ENCODE peak calls at places on chromosomes 5 and 9, in six cellular contexts. One of them, this sample, is unnamed.

GRCh38 chr5:165775094-165775493 is 2269.7 kb downstream of the MAT2B start:
- DNase-seq in posterior cingulate gyrus: no peak
- DNase-seq in EH: no peak
- DNase-seq in CD4-positive, alpha-beta T cell: no peak
- DNase-seq in osteocyte: no peak
- DNase-seq in aorta: no peak
- DNase-seq in this sample: no peak

GRCh38 chr9:85425153-85425611 is 316.6 kb downstream of the AGTPBP1 start:
- DNase-seq in CD4-positive, alpha-beta T cell: no peak
- DNase-seq in EH: peak
- DNase-seq in posterior cingulate gyrus: peak
- DNase-seq in aorta: peak
- DNase-seq in osteocyte: no peak
- DNase-seq in this sample: peak

GRCh38 chr5:142000709-142001484 is 11.9 kb downstream of the GNPDA1 start:
- DNase-seq in osteocyte: no peak
- DNase-seq in posterior cingulate gyrus: no peak
- DNase-seq in aorta: no peak
- DNase-seq in CD4-positive, alpha-beta T cell: no peak
- DNase-seq in EH: peak
- DNase-seq in this sample: no peak

GRCh38 chr5:16600949-16601348 is 15.8 kb downstream of the RETREG1 start:
- DNase-seq in aorta: no peak
- DNase-seq in EH: no peak
- DNase-seq in CD4-positive, alpha-beta T cell: no peak
- DNase-seq in posterior cingulate gyrus: no peak
- DNase-seq in osteocyte: no peak
- DNase-seq in this sample: no peak

GRCh38 chr5:37553720-37554402 is 174.7 kb downstream of the WDR70 start:
- DNase-seq in EH: peak
- DNase-seq in osteocyte: no peak
- DNase-seq in CD4-positive, alpha-beta T cell: no peak
- DNase-seq in posterior cingulate gyrus: no peak
- DNase-seq in aorta: no peak
- DNase-seq in this sample: no peak

GRCh38 chr9:99023831-99024230 is 80.1 kb downstream of the COL15A1 start:
- DNase-seq in posterior cingulate gyrus: no peak
- DNase-seq in EH: peak
- DNase-seq in aorta: no peak
- DNase-seq in CD4-positive, alpha-beta T cell: no peak
- DNase-seq in osteocyte: no peak
- DNase-seq in this sample: no peak

GRCh38 chr9:36337865-36338264 is 62.2 kb downstream of the RNF38 start:
- DNase-seq in aorta: no peak
- DNase-seq in CD4-positive, alpha-beta T cell: no peak
- DNase-seq in osteocyte: no peak
- DNase-seq in EH: no peak
- DNase-seq in posterior cingulate gyrus: no peak
- DNase-seq in this sample: no peak

GRCh38 chr5:134114886-134115805 is 665 bp downstream of the TCF7 start:
- DNase-seq in osteocyte: no peak
- DNase-seq in CD4-positive, alpha-beta T cell: peak
- DNase-seq in posterior cingulate gyrus: no peak
- DNase-seq in EH: peak
- DNase-seq in aorta: no peak
- DNase-seq in this sample: no peak

GRCh38 chr5:98935206-98935605 is 6.4 kb upstream of the CHD1 start:
- DNase-seq in aorta: no peak
- DNase-seq in CD4-positive, alpha-beta T cell: no peak
- DNase-seq in EH: peak
- DNase-seq in posterior cingulate gyrus: no peak
- DNase-seq in osteocyte: no peak
- DNase-seq in this sample: no peak

GRCh38 chr5:171306141-171306540 is 2.9 kb upstream of the TLX3 start:
- DNase-seq in posterior cingulate gyrus: no peak
- DNase-seq in aorta: no peak
- DNase-seq in osteocyte: no peak
- DNase-seq in EH: no peak
- DNase-seq in CD4-positive, alpha-beta T cell: no peak
- DNase-seq in this sample: no peak

GRCh38 chr9:94926457-94926852 is 200.0 kb downstream of the AOPEP start:
- DNase-seq in EH: no peak
- DNase-seq in aorta: no peak
- DNase-seq in CD4-positive, alpha-beta T cell: no peak
- DNase-seq in osteocyte: no peak
- DNase-seq in posterior cingulate gyrus: no peak
- DNase-seq in this sample: no peak

GRCh38 chr9:132348676-132349075 is 6.1 kb downstream of the SETX start:
- DNase-seq in CD4-positive, alpha-beta T cell: no peak
- DNase-seq in osteocyte: no peak
- DNase-seq in aorta: no peak
- DNase-seq in posterior cingulate gyrus: no peak
- DNase-seq in EH: no peak
- DNase-seq in this sample: no peak

GRCh38 chr9:16207161-16207560 is 654.3 kb downstream of the CCDC171 start:
- DNase-seq in posterior cingulate gyrus: peak
- DNase-seq in osteocyte: no peak
- DNase-seq in EH: peak
- DNase-seq in aorta: no peak
- DNase-seq in CD4-positive, alpha-beta T cell: no peak
- DNase-seq in this sample: no peak

GRCh38 chr5:81755320-81755719 is 4.4 kb upstream of the SSBP2 start:
- DNase-seq in osteocyte: no peak
- DNase-seq in aorta: no peak
- DNase-seq in CD4-positive, alpha-beta T cell: no peak
- DNase-seq in posterior cingulate gyrus: no peak
- DNase-seq in EH: peak
- DNase-seq in this sample: no peak

GRCh38 chr5:41670854-41671791 is 160.7 kb upstream of the PLCXD3 start:
- DNase-seq in osteocyte: no peak
- DNase-seq in posterior cingulate gyrus: no peak
- DNase-seq in CD4-positive, alpha-beta T cell: no peak
- DNase-seq in EH: no peak
- DNase-seq in aorta: no peak
- DNase-seq in this sample: no peak

GRCh38 chr9:27053369-27054057 is 48.0 kb upstream of the LRRC19 start:
- DNase-seq in aorta: no peak
- DNase-seq in CD4-positive, alpha-beta T cell: no peak
- DNase-seq in posterior cingulate gyrus: no peak
- DNase-seq in osteocyte: no peak
- DNase-seq in EH: peak
- DNase-seq in this sample: no peak

GRCh38 chr5:96149546-96149945 is 187.9 kb upstream of the ELL2 start:
- DNase-seq in posterior cingulate gyrus: no peak
- DNase-seq in osteocyte: no peak
- DNase-seq in aorta: no peak
- DNase-seq in CD4-positive, alpha-beta T cell: no peak
- DNase-seq in EH: peak
- DNase-seq in this sample: no peak

GRCh38 chr9:84239341-84239740 is 101.2 kb downstream of the SLC28A3 start:
- DNase-seq in posterior cingulate gyrus: no peak
- DNase-seq in EH: no peak
- DNase-seq in osteocyte: no peak
- DNase-seq in aorta: no peak
- DNase-seq in CD4-positive, alpha-beta T cell: no peak
- DNase-seq in this sample: no peak

GRCh38 chr9:105233836-105234235 is 10.6 kb upstream of the SLC44A1 start:
- DNase-seq in CD4-positive, alpha-beta T cell: no peak
- DNase-seq in aorta: no peak
- DNase-seq in EH: peak
- DNase-seq in osteocyte: no peak
- DNase-seq in posterior cingulate gyrus: no peak
- DNase-seq in this sample: no peak

GRCh38 chr5:60352992-60353391 is 347.0 kb downstream of the DEPDC1B start:
- DNase-seq in posterior cingulate gyrus: no peak
- DNase-seq in CD4-positive, alpha-beta T cell: no peak
- DNase-seq in aorta: no peak
- DNase-seq in osteocyte: no peak
- DNase-seq in EH: no peak
- DNase-seq in this sample: no peak

GRCh38 chr5:175448276-175448675 is 4.3 kb upstream of the DRD1 start:
- DNase-seq in CD4-positive, alpha-beta T cell: no peak
- DNase-seq in posterior cingulate gyrus: no peak
- DNase-seq in aorta: no peak
- DNase-seq in osteocyte: no peak
- DNase-seq in EH: no peak
- DNase-seq in this sample: no peak

GRCh38 chr5:163649522-163649921 is 144.1 kb downstream of the MAT2B start:
- DNase-seq in CD4-positive, alpha-beta T cell: no peak
- DNase-seq in osteocyte: no peak
- DNase-seq in aorta: no peak
- DNase-seq in EH: peak
- DNase-seq in posterior cingulate gyrus: no peak
- DNase-seq in this sample: no peak